ENCODE peak calls at places on chromosomes 5 and 9, in nine cellular contexts. One of them, this sample, is unnamed.
A peak's percentile ranks its signal among the peaks of the same experiment; 100 is the strongest.

GRCh38 chr5:7274180-7274579 is 121.8 kb upstream of the ADCY2 start:
- DNase-seq in A549: no peak
- DNase-seq in IMR-90: no peak
- DNase-seq in HCT116: no peak
- DNase-seq in H1: no peak
- DNase-seq in ovary: no peak
- DNase-seq in spleen: no peak
- DNase-seq in tibial nerve: no peak
- DNase-seq in Peyer's patch: no peak
- DNase-seq in this sample: no peak

GRCh38 chr5:34656700-34657549 is 797 bp downstream of the RAI14 start:
- DNase-seq in A549: no peak
- DNase-seq in IMR-90: no peak
- DNase-seq in HCT116: no peak
- DNase-seq in H1: no peak
- DNase-seq in ovary: peak; percentile 45
- DNase-seq in spleen: no peak
- DNase-seq in tibial nerve: no peak
- DNase-seq in Peyer's patch: no peak
- DNase-seq in this sample: no peak

GRCh38 chr9:129875687-129876395 is 40.6 kb downstream of the USP20 start:
- DNase-seq in A549: no peak
- DNase-seq in IMR-90: peak; percentile 22
- DNase-seq in HCT116: no peak
- DNase-seq in H1: no peak
- DNase-seq in ovary: no peak
- DNase-seq in spleen: no peak
- DNase-seq in tibial nerve: no peak
- DNase-seq in Peyer's patch: no peak
- DNase-seq in this sample: no peak

GRCh38 chr5:173629628-173630027 is 13.2 kb upstream of the BOD1 start:
- DNase-seq in A549: peak; percentile 34
- DNase-seq in IMR-90: no peak
- DNase-seq in HCT116: no peak
- DNase-seq in H1: peak; percentile 34
- DNase-seq in ovary: no peak
- DNase-seq in spleen: no peak
- DNase-seq in tibial nerve: no peak
- DNase-seq in Peyer's patch: no peak
- DNase-seq in this sample: no peak

GRCh38 chr5:54765327-54765726 is 220.1 kb downstream of the ESM1 start:
- DNase-seq in A549: no peak
- DNase-seq in IMR-90: no peak
- DNase-seq in HCT116: no peak
- DNase-seq in H1: no peak
- DNase-seq in ovary: no peak
- DNase-seq in spleen: no peak
- DNase-seq in tibial nerve: no peak
- DNase-seq in Peyer's patch: no peak
- DNase-seq in this sample: no peak

GRCh38 chr5:176850371-176851245 is 40.2 kb downstream of the UNC5A start:
- DNase-seq in A549: no peak
- DNase-seq in IMR-90: no peak
- DNase-seq in HCT116: no peak
- DNase-seq in H1: no peak
- DNase-seq in ovary: no peak
- DNase-seq in spleen: no peak
- DNase-seq in tibial nerve: no peak
- DNase-seq in Peyer's patch: no peak
- DNase-seq in this sample: no peak

GRCh38 chr9:98211260-98211659 is 18.8 kb upstream of the CORO2A start:
- DNase-seq in A549: no peak
- DNase-seq in IMR-90: no peak
- DNase-seq in HCT116: no peak
- DNase-seq in H1: no peak
- DNase-seq in ovary: no peak
- DNase-seq in spleen: no peak
- DNase-seq in tibial nerve: no peak
- DNase-seq in Peyer's patch: no peak
- DNase-seq in this sample: no peak

GRCh38 chr5:56688402-56688801 is 126.9 kb upstream of the MAP3K1 start:
- DNase-seq in A549: no peak
- DNase-seq in IMR-90: no peak
- DNase-seq in HCT116: no peak
- DNase-seq in H1: no peak
- DNase-seq in ovary: no peak
- DNase-seq in spleen: no peak
- DNase-seq in tibial nerve: no peak
- DNase-seq in Peyer's patch: no peak
- DNase-seq in this sample: no peak

GRCh38 chr5:32197032-32197431 is 22.9 kb upstream of the GOLPH3 start:
- DNase-seq in A549: no peak
- DNase-seq in IMR-90: no peak
- DNase-seq in HCT116: no peak
- DNase-seq in H1: no peak
- DNase-seq in ovary: no peak
- DNase-seq in spleen: no peak
- DNase-seq in tibial nerve: no peak
- DNase-seq in Peyer's patch: no peak
- DNase-seq in this sample: no peak

GRCh38 chr9:129624168-129624759 is 1.7 kb upstream of the NTMT1 start:
- DNase-seq in A549: peak; percentile 61
- DNase-seq in IMR-90: peak; percentile 53
- DNase-seq in HCT116: peak; percentile 45
- DNase-seq in H1: no peak
- DNase-seq in ovary: peak; percentile 58
- DNase-seq in spleen: no peak
- DNase-seq in tibial nerve: peak; percentile 68
- DNase-seq in Peyer's patch: peak; percentile 80
- DNase-seq in this sample: no peak

GRCh38 chr5:5304361-5305035 is 118.0 kb upstream of the ICE1 start:
- DNase-seq in A549: peak; percentile 27
- DNase-seq in IMR-90: no peak
- DNase-seq in HCT116: no peak
- DNase-seq in H1: no peak
- DNase-seq in ovary: no peak
- DNase-seq in spleen: no peak
- DNase-seq in tibial nerve: no peak
- DNase-seq in Peyer's patch: no peak
- DNase-seq in this sample: no peak

GRCh38 chr5:91255396-91256141 is 127.5 kb downstream of the ARRDC3 start:
- DNase-seq in A549: no peak
- DNase-seq in IMR-90: no peak
- DNase-seq in HCT116: no peak
- DNase-seq in H1: no peak
- DNase-seq in ovary: no peak
- DNase-seq in spleen: no peak
- DNase-seq in tibial nerve: no peak
- DNase-seq in Peyer's patch: no peak
- DNase-seq in this sample: no peak

GRCh38 chr5:98768160-98769005 is 5.1 kb upstream of the RGMB start:
- DNase-seq in A549: peak; percentile 52
- DNase-seq in IMR-90: peak; percentile 73
- DNase-seq in HCT116: no peak
- DNase-seq in H1: peak; percentile 70
- DNase-seq in ovary: peak; percentile 60
- DNase-seq in spleen: peak; percentile 79
- DNase-seq in tibial nerve: peak; percentile 71
- DNase-seq in Peyer's patch: peak; percentile 60
- DNase-seq in this sample: no peak

GRCh38 chr9:89314955-89315354 is 3.3 kb upstream of the SECISBP2 start:
- DNase-seq in A549: no peak
- DNase-seq in IMR-90: no peak
- DNase-seq in HCT116: no peak
- DNase-seq in H1: no peak
- DNase-seq in ovary: no peak
- DNase-seq in spleen: no peak
- DNase-seq in tibial nerve: no peak
- DNase-seq in Peyer's patch: no peak
- DNase-seq in this sample: no peak

GRCh38 chr5:15383469-15383868 is 116.5 kb upstream of the FBXL7 start:
- DNase-seq in A549: peak; percentile 23
- DNase-seq in IMR-90: peak; percentile 28
- DNase-seq in HCT116: no peak
- DNase-seq in H1: no peak
- DNase-seq in ovary: no peak
- DNase-seq in spleen: no peak
- DNase-seq in tibial nerve: no peak
- DNase-seq in Peyer's patch: no peak
- DNase-seq in this sample: no peak

GRCh38 chr9:82108474-82108873 is 119.9 kb downstream of the SPATA31D1 start:
- DNase-seq in A549: no peak
- DNase-seq in IMR-90: no peak
- DNase-seq in HCT116: no peak
- DNase-seq in H1: no peak
- DNase-seq in ovary: no peak
- DNase-seq in spleen: no peak
- DNase-seq in tibial nerve: no peak
- DNase-seq in Peyer's patch: no peak
- DNase-seq in this sample: no peak

GRCh38 chr9:82105729-82106128 is 117.2 kb downstream of the SPATA31D1 start:
- DNase-seq in A549: no peak
- DNase-seq in IMR-90: no peak
- DNase-seq in HCT116: no peak
- DNase-seq in H1: no peak
- DNase-seq in ovary: no peak
- DNase-seq in spleen: no peak
- DNase-seq in tibial nerve: no peak
- DNase-seq in Peyer's patch: no peak
- DNase-seq in this sample: no peak

GRCh38 chr9:82108881-82109280 is 120.3 kb downstream of the SPATA31D1 start:
- DNase-seq in A549: no peak
- DNase-seq in IMR-90: peak; percentile 7
- DNase-seq in HCT116: no peak
- DNase-seq in H1: no peak
- DNase-seq in ovary: no peak
- DNase-seq in spleen: no peak
- DNase-seq in tibial nerve: no peak
- DNase-seq in Peyer's patch: no peak
- DNase-seq in this sample: no peak

GRCh38 chr9:82104252-82104651 is 115.7 kb downstream of the SPATA31D1 start:
- DNase-seq in A549: no peak
- DNase-seq in IMR-90: no peak
- DNase-seq in HCT116: no peak
- DNase-seq in H1: no peak
- DNase-seq in ovary: no peak
- DNase-seq in spleen: no peak
- DNase-seq in tibial nerve: no peak
- DNase-seq in Peyer's patch: no peak
- DNase-seq in this sample: no peak

GRCh38 chr9:82106536-82106935 is 118.0 kb downstream of the SPATA31D1 start:
- DNase-seq in A549: no peak
- DNase-seq in IMR-90: no peak
- DNase-seq in HCT116: no peak
- DNase-seq in H1: no peak
- DNase-seq in ovary: no peak
- DNase-seq in spleen: no peak
- DNase-seq in tibial nerve: no peak
- DNase-seq in Peyer's patch: no peak
- DNase-seq in this sample: no peak
- H3K4me1 ChIP-seq in A549: no peaks in the 10 kb centered on the region
- H3K4me1 ChIP-seq in IMR-90: peaks cover 2% of the 10 kb centered on the region
- H3K4me1 ChIP-seq in HCT116: no peaks in the 10 kb centered on the region
- H3K4me1 ChIP-seq in H1: peaks cover 2% of the 10 kb centered on the region
- H3K4me1 ChIP-seq in ovary: no peaks in the 10 kb centered on the region
- H3K4me1 ChIP-seq in spleen: no peaks in the 10 kb centered on the region
- H3K4me1 ChIP-seq in tibial nerve: no peaks in the 10 kb centered on the region
- H3K4me1 ChIP-seq in Peyer's patch: no peaks in the 10 kb centered on the region
- H3K4me1 ChIP-seq in this sample: no peaks in the 10 kb centered on the region

GRCh38 chr5:10306114-10306513 is 1.6 kb downstream of the CMBL start:
- DNase-seq in A549: no peak
- DNase-seq in IMR-90: no peak
- DNase-seq in HCT116: no peak
- DNase-seq in H1: no peak
- DNase-seq in ovary: no peak
- DNase-seq in spleen: no peak
- DNase-seq in tibial nerve: no peak
- DNase-seq in Peyer's patch: no peak
- DNase-seq in this sample: no peak

GRCh38 chr5:10308844-10309243 is 1.1 kb upstream of the CMBL start:
- DNase-seq in A549: no peak
- DNase-seq in IMR-90: no peak
- DNase-seq in HCT116: no peak
- DNase-seq in H1: no peak
- DNase-seq in ovary: no peak
- DNase-seq in spleen: no peak
- DNase-seq in tibial nerve: no peak
- DNase-seq in Peyer's patch: no peak
- DNase-seq in this sample: no peak

GRCh38 chr5:10304932-10305331 is 2.8 kb downstream of the CMBL start:
- DNase-seq in A549: peak; percentile 35
- DNase-seq in IMR-90: no peak
- DNase-seq in HCT116: no peak
- DNase-seq in H1: no peak
- DNase-seq in ovary: no peak
- DNase-seq in spleen: no peak
- DNase-seq in tibial nerve: no peak
- DNase-seq in Peyer's patch: no peak
- DNase-seq in this sample: no peak

GRCh38 chr5:10306806-10307205 is 896 bp downstream of the CMBL start:
- DNase-seq in A549: no peak
- DNase-seq in IMR-90: no peak
- DNase-seq in HCT116: no peak
- DNase-seq in H1: no peak
- DNase-seq in ovary: no peak
- DNase-seq in spleen: no peak
- DNase-seq in tibial nerve: no peak
- DNase-seq in Peyer's patch: no peak
- DNase-seq in this sample: no peak

GRCh38 chr5:10307206-10308148 is at the start of gene CMBL:
- DNase-seq in A549: peak; percentile 64
- DNase-seq in IMR-90: peak; percentile 48
- DNase-seq in HCT116: peak; percentile 46
- DNase-seq in H1: no peak
- DNase-seq in ovary: peak; percentile 41
- DNase-seq in spleen: peak; percentile 84
- DNase-seq in tibial nerve: no peak
- DNase-seq in Peyer's patch: peak; percentile 71
- DNase-seq in this sample: no peak
- H3K27ac ChIP-seq in A549: peak within 1 kb of the TSS; percentile 79
- H3K27ac ChIP-seq in IMR-90: peak within 1 kb of the TSS; percentile 90
- H3K27ac ChIP-seq in HCT116: peak within 1 kb of the TSS; percentile 84
- H3K27ac ChIP-seq in H1: no peak within 1 kb of the TSS
- H3K27ac ChIP-seq in ovary: peak within 1 kb of the TSS; percentile 78
- H3K27ac ChIP-seq in spleen: peak within 1 kb of the TSS; percentile 56
- H3K27ac ChIP-seq in tibial nerve: peak within 1 kb of the TSS; percentile 84
- H3K27ac ChIP-seq in Peyer's patch: peak within 1 kb of the TSS; percentile 72
- H3K27ac ChIP-seq in this sample: peak within 1 kb of the TSS; percentile 80

GRCh38 chr5:69189162-69190086 is at the start of gene CENPH:
- DNase-seq in A549: peak; percentile 89
- DNase-seq in IMR-90: peak; percentile 88
- DNase-seq in HCT116: peak; percentile 81
- DNase-seq in H1: peak; percentile 54
- DNase-seq in ovary: peak; percentile 92
- DNase-seq in spleen: peak; percentile 95
- DNase-seq in tibial nerve: peak; percentile 90
- DNase-seq in Peyer's patch: peak; percentile 94
- DNase-seq in this sample: peak; percentile 19
- TF ChIP-seq POLR2A in A549: peak; percentile 60
- TF ChIP-seq POLR2A in IMR-90: peak; percentile 80
- TF ChIP-seq POLR2A in HCT116: peak; percentile 78
- TF ChIP-seq POLR2A in H1: peak; percentile 87
- TF ChIP-seq POLR2A in ovary: peak; percentile 34
- TF ChIP-seq POLR2A in spleen: no peak
- TF ChIP-seq POLR2A in tibial nerve: no peak
- TF ChIP-seq POLR2A in Peyer's patch: no peak
- TF ChIP-seq POLR2A in this sample: no peak

GRCh38 chr9:128094950-128095544 is 27.0 kb downstream of the SLC25A25 start:
- DNase-seq in A549: no peak
- DNase-seq in IMR-90: no peak
- DNase-seq in HCT116: no peak
- DNase-seq in H1: no peak
- DNase-seq in ovary: peak; percentile 51
- DNase-seq in spleen: peak; percentile 53
- DNase-seq in tibial nerve: no peak
- DNase-seq in Peyer's patch: no peak
- DNase-seq in this sample: no peak
- H3K4me1 ChIP-seq in A549: peaks cover 42% of the 10 kb centered on the region
- H3K4me1 ChIP-seq in IMR-90: peaks cover 46% of the 10 kb centered on the region
- H3K4me1 ChIP-seq in HCT116: peaks cover 32% of the 10 kb centered on the region
- H3K4me1 ChIP-seq in H1: peaks cover 23% of the 10 kb centered on the region
- H3K4me1 ChIP-seq in ovary: peaks cover 45% of the 10 kb centered on the region
- H3K4me1 ChIP-seq in spleen: peaks cover 68% of the 10 kb centered on the region
- H3K4me1 ChIP-seq in tibial nerve: peaks cover 69% of the 10 kb centered on the region
- H3K4me1 ChIP-seq in Peyer's patch: no peaks in the 10 kb centered on the region
- H3K4me1 ChIP-seq in this sample: peaks cover 69% of the 10 kb centered on the region

This sample was measured in esophagus squamous epithelium.